ENCODE peak calls at places on chromosomes 11 and 22, in eight cellular contexts. N is tibial artery, W is Peyer's patch, F is mammary epithelial cell, B is Panc1, K is adrenal gland, A is heart left ventricle, H is suprapubic skin. C is an unnamed sample.

GRCh38 chr11:34308821-34309585 is 48.8 kb downstream of the ABTB2 start:
- DNase-seq in N (no peak), W (no peak), F (no peak), B (no peak), K (peak), A (no peak), H (no peak), C (peak)

GRCh38 chr11:612201-612960 is 3.4 kb downstream of the IRF7 start:
- DNase-seq in N (no peak), W (peak), F (no peak), B (no peak), K (no peak), A (no peak), H (peak), C (no peak)

GRCh38 chr11:83858694-83859093 is 572.5 kb upstream of the CCDC90B start:
- DNase-seq in N (no peak), W (no peak), F (no peak), B (no peak), K (no peak), A (no peak), H (no peak), C (no peak)

GRCh38 chr11:76660533-76661305 is 9.8 kb downstream of the LRRC32 start:
- DNase-seq in N (peak), W (peak), F (no peak), B (no peak), K (no peak), A (peak), H (peak), C (peak)

GRCh38 chr11:57410287-57410686 is 16.6 kb downstream of the SLC43A3 start:
- DNase-seq in N (no peak), W (no peak), F (peak), B (no peak), K (no peak), A (no peak), H (no peak), C (no peak)

GRCh38 chr22:49783036-49783746 is 44.5 kb downstream of the BRD1 start:
- DNase-seq in N (no peak), W (no peak), F (no peak), B (no peak), K (no peak), A (no peak), H (no peak), C (peak)

GRCh38 chr22:49009359-49010063 is 818.2 kb downstream of the BRD1 start:
- DNase-seq in N (no peak), W (no peak), F (no peak), B (no peak), K (no peak), A (no peak), H (no peak), C (peak)

GRCh38 chr11:27100534-27100933 is 59.9 kb downstream of the BBOX1 start:
- DNase-seq in N (no peak), W (no peak), F (peak), B (no peak), K (no peak), A (no peak), H (no peak), C (no peak)

GRCh38 chr22:28841111-28841510 is 40.7 kb upstream of the XBP1 start:
- DNase-seq in N (no peak), W (no peak), F (no peak), B (no peak), K (no peak), A (no peak), H (no peak), C (no peak)

GRCh38 chr11:62614275-62614674 is 1.2 kb downstream of the ROM1 start:
- DNase-seq in N (no peak), W (peak), F (peak), B (no peak), K (no peak), A (no peak), H (no peak), C (no peak)

GRCh38 chr11:72260574-72260973 is 16.6 kb upstream of the PHOX2A start:
- DNase-seq in N (no peak), W (no peak), F (no peak), B (no peak), K (no peak), A (no peak), H (no peak), C (no peak)

GRCh38 chr11:36108812-36109498 is 165.1 kb downstream of the LDLRAD3 start:
- DNase-seq in N (no peak), W (no peak), F (no peak), B (no peak), K (no peak), A (no peak), H (no peak), C (no peak)

GRCh38 chr22:45083659-45084305 is 74.0 kb upstream of the PHF21B start:
- DNase-seq in N (no peak), W (no peak), F (peak), B (peak), K (peak), A (no peak), H (no peak), C (no peak)

GRCh38 chr22:41446057-41446501 is 522 bp downstream of the TOB2 start:
- DNase-seq in N (peak), W (peak), F (peak), B (no peak), K (no peak), A (no peak), H (no peak), C (peak)

GRCh38 chr11:119750056-119750455 is 21.1 kb upstream of the NECTIN1 start:
- DNase-seq in N (no peak), W (no peak), F (no peak), B (no peak), K (no peak), A (no peak), H (no peak), C (no peak)

GRCh38 chr22:50015451-50016307 is 3.1 kb upstream of the IL17REL start:
- DNase-seq in N (peak), W (no peak), F (no peak), B (no peak), K (no peak), A (no peak), H (peak), C (peak)

GRCh38 chr22:30115705-30116104 is 35.4 kb downstream of the HORMAD2 start:
- DNase-seq in N (no peak), W (no peak), F (peak), B (peak), K (no peak), A (no peak), H (no peak), C (no peak)

GRCh38 chr11:129056916-129057315 is 114.2 kb upstream of the TP53AIP1 start:
- DNase-seq in N (no peak), W (no peak), F (no peak), B (no peak), K (no peak), A (no peak), H (no peak), C (no peak)

GRCh38 chr11:123587559-123587958 is 66.9 kb downstream of the SCN3B start:
- DNase-seq in N (no peak), W (peak), F (no peak), B (no peak), K (no peak), A (no peak), H (no peak), C (no peak)

GRCh38 chr22:39405346-39406085 is 5.9 kb downstream of the TAB1 start:
- DNase-seq in N (no peak), W (no peak), F (no peak), B (no peak), K (no peak), A (no peak), H (no peak), C (no peak)

GRCh38 chr22:28706845-28707244 is 27.2 kb upstream of the TTC28 start:
- DNase-seq in N (peak), W (no peak), F (no peak), B (no peak), K (no peak), A (no peak), H (no peak), C (no peak)

DNA sequence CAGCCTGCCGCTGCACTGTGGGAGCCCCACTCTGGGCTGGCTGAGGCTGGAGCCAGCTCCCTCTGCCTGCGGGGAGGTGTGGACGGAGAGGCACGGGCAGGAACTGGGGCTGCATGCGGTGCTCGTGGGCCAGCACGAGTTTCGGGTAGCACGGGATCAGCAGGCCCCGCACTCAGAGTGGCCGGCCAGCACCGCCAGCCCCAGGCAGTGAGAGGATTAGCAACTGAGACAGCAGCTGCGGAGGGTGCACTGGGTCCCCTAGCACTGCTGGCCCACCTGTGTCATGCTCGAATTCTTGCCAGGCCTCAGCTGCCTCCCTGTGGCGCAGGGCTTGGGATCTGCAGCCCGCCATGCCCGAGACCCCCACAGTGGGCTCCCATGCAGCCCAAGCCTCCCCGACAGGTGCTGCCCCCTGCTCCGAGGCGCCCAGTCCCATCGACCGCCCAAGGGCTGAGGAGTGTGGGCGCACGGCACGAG is 24.0 kb upstream of the OR5B21 start:
- DNase-seq in N (no peak), W (no peak), F (no peak), B (no peak), K (no peak), A (no peak), H (no peak), C (no peak)
- H3K27ac ChIP-seq in N (no peak), W (no peak), F (no peak), B (no peak), K (no peak), A (no peak), H (no peak), C (no peak)

GRCh38 chr11:125625594-125626380 is 824 bp downstream of the CHEK1 start:
- DNase-seq in N (peak), W (peak), F (peak), B (peak), K (peak), A (peak), H (peak), C (peak)
- TF ChIP-seq CTCF in N (no peak), W (no peak), F (no peak), B (no peak), K (no peak), A (no peak), H (no peak), C (no peak)

GRCh38 chr11:7605544-7605943 is 67.8 kb downstream of the CYB5R2 start:
- DNase-seq in N (no peak), W (no peak), F (no peak), B (no peak), K (no peak), A (no peak), H (no peak), C (no peak)
- H3K27ac ChIP-seq in N (no peak), W (peak), F (no peak), B (no peak), K (no peak), A (no peak), H (no peak), C (peak)

GRCh38 chr22:24087071-24087795 is 76.1 kb downstream of the CABIN1 start:
- DNase-seq in N (no peak), W (no peak), F (no peak), B (no peak), K (no peak), A (no peak), H (no peak), C (no peak)

GRCh38 chr22:24086310-24086709 is 75.2 kb downstream of the CABIN1 start:
- DNase-seq in N (peak), W (no peak), F (no peak), B (no peak), K (no peak), A (no peak), H (no peak), C (peak)

GRCh38 chr22:24090581-24090980 is 79.5 kb downstream of the CABIN1 start:
- DNase-seq in N (peak), W (no peak), F (no peak), B (no peak), K (no peak), A (no peak), H (no peak), C (no peak)

GRCh38 chr22:24089951-24090350 is 78.8 kb downstream of the CABIN1 start:
- DNase-seq in N (peak), W (no peak), F (no peak), B (no peak), K (no peak), A (no peak), H (peak), C (no peak)

DNA sequence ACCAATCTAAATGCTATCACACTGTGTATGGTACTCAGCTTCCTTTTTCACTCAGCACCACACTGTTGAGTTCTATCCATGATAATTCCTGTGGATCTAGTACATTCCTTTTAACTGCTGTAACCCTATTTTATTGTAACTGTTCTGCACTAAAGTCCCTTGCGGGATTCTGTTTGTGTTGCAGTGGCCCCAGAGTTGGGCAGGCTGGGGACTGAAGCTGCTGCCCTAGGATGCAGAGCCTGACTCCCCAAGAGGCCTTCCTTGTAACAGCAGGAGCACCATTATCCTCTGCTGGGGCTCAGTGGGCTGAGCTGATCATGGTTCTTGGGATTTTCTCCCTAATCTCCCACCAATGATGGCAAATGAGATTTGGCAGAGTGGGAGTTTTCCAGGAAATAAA is 77.7 kb downstream of the CABIN1 start:
- DNase-seq in N (no peak), W (no peak), F (no peak), B (no peak), K (no peak), A (no peak), H (no peak), C (no peak)
- TF ChIP-seq CTCF in N (no peak), W (no peak), F (no peak), B (no peak), K (no peak), A (no peak), H (no peak), C (no peak)

DNA sequence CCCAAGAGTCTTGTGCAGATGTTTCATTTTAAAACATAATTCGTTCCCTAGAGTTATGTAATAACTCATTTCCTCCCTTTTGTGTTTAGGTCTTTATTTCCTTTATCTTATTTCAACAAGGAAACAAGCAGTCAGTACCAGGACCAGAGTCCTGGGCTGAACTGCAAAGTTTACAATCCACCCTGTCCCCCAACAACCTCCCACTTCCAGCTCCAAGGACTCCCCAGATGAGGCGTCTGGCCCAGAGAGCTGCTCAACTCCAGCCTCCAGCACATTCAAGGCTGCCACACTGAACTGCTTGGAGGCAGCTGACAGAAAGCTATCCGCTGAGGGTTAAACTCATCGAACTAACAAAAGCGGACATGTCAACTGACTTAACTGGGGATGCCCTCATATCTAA is 4.5 kb downstream of the POLDIP3 start:
- DNase-seq in N (no peak), W (no peak), F (no peak), B (no peak), K (no peak), A (no peak), H (no peak), C (no peak)
- H3K27ac ChIP-seq in N (no peak), W (peak), F (peak), B (peak), K (peak), A (peak), H (peak), C (peak)

GRCh38 chr11:10902301-10902700 is 44.4 kb upstream of the ZBED5 start:
- DNase-seq in N (no peak), W (no peak), F (no peak), B (no peak), K (no peak), A (no peak), H (no peak), C (no peak)

GRCh38 chr11:10909141-10909883 is 51.5 kb upstream of the ZBED5 start:
- DNase-seq in N (no peak), W (no peak), F (peak), B (no peak), K (no peak), A (no peak), H (no peak), C (no peak)

GRCh38 chr11:10908215-10908990 is 50.5 kb upstream of the ZBED5 start:
- DNase-seq in N (no peak), W (no peak), F (peak), B (no peak), K (no peak), A (no peak), H (no peak), C (no peak)

GRCh38 chr11:10902756-10903155 is 44.9 kb upstream of the ZBED5 start:
- DNase-seq in N (no peak), W (no peak), F (no peak), B (no peak), K (no peak), A (no peak), H (no peak), C (no peak)

DNA sequence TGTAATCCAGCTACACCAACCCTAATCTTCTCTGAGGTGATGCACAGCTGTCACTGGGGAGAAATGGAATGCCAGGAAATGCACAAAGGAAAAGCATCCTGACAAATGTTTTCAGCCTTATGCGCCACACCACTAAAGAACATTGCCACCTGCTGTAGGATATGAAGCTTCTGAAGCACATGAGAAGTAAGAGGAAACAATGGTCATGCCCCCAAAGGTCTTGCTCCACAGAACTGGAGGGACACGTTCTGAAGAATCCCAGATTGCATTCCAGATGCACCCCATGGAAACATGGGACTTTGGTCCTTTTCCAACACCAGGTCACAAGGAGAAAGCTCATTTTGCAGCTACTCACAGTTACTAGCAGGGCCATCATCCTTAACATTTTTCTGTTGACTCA is 48.7 kb upstream of the ZBED5 start:
- DNase-seq in N (no peak), W (no peak), F (no peak), B (no peak), K (no peak), A (no peak), H (no peak), C (no peak)
- TF ChIP-seq CTCF in N (no peak), W (peak), F (no peak), B (no peak), K (no peak), A (peak), H (no peak), C (peak)

GRCh38 chr22:17332109-17332508 is 37.2 kb upstream of the CECR2 start:
- DNase-seq in N (no peak), W (no peak), F (no peak), B (no peak), K (no peak), A (no peak), H (no peak), C (no peak)
- H3K27ac ChIP-seq in N (no peak), W (no peak), F (no peak), B (no peak), K (no peak), A (no peak), H (no peak), C (no peak)

DNA sequence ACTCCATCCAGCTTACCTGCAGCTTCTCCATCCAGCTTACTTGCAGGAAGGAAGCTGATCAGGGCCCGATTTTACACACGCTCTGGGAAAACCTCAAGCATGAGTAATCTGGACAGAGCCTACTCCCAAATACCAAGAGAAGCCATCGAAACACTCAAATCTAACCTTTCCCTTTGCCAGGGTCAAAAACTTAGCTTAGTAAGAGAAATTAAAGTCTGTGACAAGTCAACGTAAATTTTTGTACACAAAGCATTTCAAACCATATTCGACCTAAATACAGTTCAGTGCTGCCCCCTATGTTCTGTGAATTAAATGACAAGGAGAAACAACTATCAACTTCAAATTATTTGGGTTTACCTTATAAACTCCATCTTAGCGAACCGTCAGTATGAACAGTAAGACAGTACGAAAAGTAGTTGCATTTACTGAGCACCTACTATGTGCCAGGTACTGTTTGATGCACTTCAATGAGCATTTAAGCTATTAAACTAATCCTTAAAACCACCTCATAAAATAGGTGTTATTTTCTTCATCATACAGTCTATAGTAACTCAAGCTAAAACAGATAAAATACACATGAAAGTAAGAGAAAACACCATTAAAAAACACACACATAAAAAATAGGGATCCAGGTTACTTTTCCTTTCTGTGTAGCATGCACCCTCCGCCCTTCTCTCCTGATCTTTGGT is 36.9 kb downstream of the ARFGAP3 start:
- DNase-seq in N (no peak), W (no peak), F (peak), B (no peak), K (peak), A (no peak), H (no peak), C (no peak)
- TF ChIP-seq CTCF in N (no peak), W (no peak), F (peak), B (peak), K (peak), A (peak), H (no peak), C (peak)

GRCh38 chr11:104830508-104830907 is 67.8 kb downstream of the CASP12 start:
- DNase-seq in N (no peak), W (no peak), F (no peak), B (no peak), K (no peak), A (no peak), H (no peak), C (no peak)
- H3K27ac ChIP-seq in N (no peak), W (no peak), F (no peak), B (no peak), K (no peak), A (no peak), H (no peak), C (no peak)